ENCODE peak calls at places on chromosomes 5 and 9, in seven cellular contexts. R is prostate gland, K is astrocyte, D is left lung, Z is heart left ventricle, P is IMR-90, Q is sigmoid colon. O is an unnamed sample.

GRCh38 chr5:56270058-56270457 is 36.9 kb upstream of the ANKRD55 start:
- DNase-seq in K (no peak), Z (no peak), Q (no peak), P (no peak), R (no peak), D (no peak), O (no peak)

GRCh38 chr5:170631471-170632195 is 127.8 kb downstream of the KCNIP1 start:
- DNase-seq in Q (peak; percentile 68), D (no peak), Z (peak; percentile 35), R (no peak), K (no peak), P (no peak), O (no peak)

GRCh38 chr5:16937023-16937379 is 913 bp upstream of the MYO10 start:
- DNase-seq in R (peak; percentile 73), D (no peak), P (no peak), Q (no peak), K (no peak), Z (no peak), O (peak; percentile 66)

GRCh38 chr5:72108200-72109050 is 1.1 kb downstream of the MAP1B start:
- DNase-seq in R (peak; percentile 27), P (peak; percentile 67), D (peak; percentile 72), Z (peak; percentile 82), Q (peak; percentile 85), K (peak; percentile 58), O (peak; percentile 56)

GRCh38 chr9:82597225-82598158 is 465.4 kb downstream of the RASEF start:
- DNase-seq in P (peak; percentile 74), D (no peak), Q (no peak), R (no peak), K (peak; percentile 39), Z (no peak), O (no peak)

GRCh38 chr9:133428579-133429215 is 6.5 kb downstream of the ADAMTS13 start:
- DNase-seq in Z (no peak), K (no peak), P (no peak), R (no peak), D (no peak), Q (no peak), O (no peak)

GRCh38 chr5:8827701-8828100 is 718.2 kb downstream of the SEMA5A start:
- DNase-seq in D (no peak), P (peak; percentile 57), R (no peak), Q (no peak), Z (no peak), K (peak; percentile 41), O (no peak)

GRCh38 chr5:66742083-66742895 is 146.1 kb downstream of the MAST4 start:
- DNase-seq in R (peak; percentile 36), P (no peak), D (no peak), K (no peak), Z (peak; percentile 49), Q (no peak), O (no peak)

GRCh38 chr5:160090059-160090458 is 29.2 kb downstream of the PWWP2A start:
- DNase-seq in Q (no peak), Z (no peak), D (no peak), K (no peak), P (no peak), R (no peak), O (no peak)

GRCh38 chr5:157607371-157608161 is 32.0 kb upstream of the ADAM19 start:
- DNase-seq in D (no peak), Q (no peak), R (no peak), K (peak; percentile 74), Z (no peak), P (peak; percentile 85), O (peak; percentile 93)

GRCh38 chr9:5892456-5893133 is 1.9 kb downstream of the MLANA start:
- DNase-seq in D (no peak), Q (no peak), K (no peak), P (no peak), Z (no peak), R (no peak), O (no peak)

GRCh38 chr9:14209399-14209990 is 104.4 kb downstream of the NFIB start:
- DNase-seq in P (no peak), Z (no peak), K (no peak), R (no peak), Q (no peak), D (no peak), O (no peak)

GRCh38 chr9:81377310-81377709 is 312.0 kb downstream of the TLE1 start:
- DNase-seq in D (no peak), K (no peak), P (no peak), Q (no peak), R (no peak), Z (no peak), O (no peak)

GRCh38 chr9:81373294-81373693 is 316.1 kb downstream of the TLE1 start:
- DNase-seq in D (no peak), Q (no peak), K (no peak), Z (peak; percentile 68), P (no peak), R (no peak), O (no peak)

GRCh38 chr9:81374459-81374858 is 314.9 kb downstream of the TLE1 start:
- DNase-seq in P (no peak), Q (no peak), R (no peak), Z (no peak), K (no peak), D (no peak), O (no peak)

GRCh38 chr9:81374881-81375280 is 314.5 kb downstream of the TLE1 start:
- DNase-seq in R (no peak), K (peak; percentile 61), Q (no peak), D (no peak), Z (no peak), P (peak; percentile 40), O (no peak)

DNA sequence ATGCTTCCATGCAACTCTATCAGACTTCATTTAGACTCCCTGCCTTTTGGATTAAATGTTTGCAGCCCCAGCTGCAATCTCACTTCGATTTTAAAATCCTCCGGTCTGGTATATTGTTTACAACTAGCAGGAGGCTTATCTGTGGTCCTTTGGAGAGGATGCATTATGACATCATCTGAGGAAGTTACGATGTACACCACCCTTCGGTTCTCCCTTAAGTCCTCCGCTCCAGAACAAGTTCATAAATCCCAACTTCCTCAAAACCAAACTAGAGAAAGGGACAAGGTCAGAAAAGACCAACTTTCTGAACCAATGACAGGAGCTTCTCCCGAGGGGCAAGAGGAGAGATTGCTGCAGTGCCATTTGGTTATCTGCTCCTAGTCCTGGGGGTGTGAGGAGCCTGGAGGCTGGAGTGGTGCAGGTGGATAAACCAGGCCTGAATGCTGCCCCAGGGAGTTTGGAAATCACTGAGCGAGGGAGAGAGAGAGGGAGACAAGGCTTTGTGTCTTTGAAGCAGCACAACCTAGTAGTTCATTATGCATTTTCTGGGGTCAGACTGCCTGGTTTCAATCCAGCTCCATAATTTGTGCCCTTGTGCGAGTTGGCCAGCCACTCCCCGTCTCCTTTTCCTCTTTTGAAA is 313.8 kb downstream of the TLE1 start:
- DNase-seq in Q (no peak), R (no peak), D (no peak), Z (no peak), P (peak; percentile 21), K (no peak), O (no peak)
- TF ChIP-seq CTCF in Q (no peak), R (no peak), D (no peak), Z (no peak), P (no peak), K (no peak), O (no peak)

GRCh38 chr5:173577166-173577565 is 39.3 kb downstream of the BOD1 start:
- DNase-seq in R (no peak), K (no peak), Z (no peak), D (no peak), Q (no peak), P (no peak), O (no peak)
- H3K4me1 ChIP-seq in R (no peaks in the 10 kb centered on the region), K (no peaks in the 10 kb centered on the region), Z (peaks cover 13% of the 10 kb centered on the region), D (no peaks in the 10 kb centered on the region), Q (peaks cover 13% of the 10 kb centered on the region), P (peaks cover 4% of the 10 kb centered on the region), O (no peaks in the 10 kb centered on the region)

DNA sequence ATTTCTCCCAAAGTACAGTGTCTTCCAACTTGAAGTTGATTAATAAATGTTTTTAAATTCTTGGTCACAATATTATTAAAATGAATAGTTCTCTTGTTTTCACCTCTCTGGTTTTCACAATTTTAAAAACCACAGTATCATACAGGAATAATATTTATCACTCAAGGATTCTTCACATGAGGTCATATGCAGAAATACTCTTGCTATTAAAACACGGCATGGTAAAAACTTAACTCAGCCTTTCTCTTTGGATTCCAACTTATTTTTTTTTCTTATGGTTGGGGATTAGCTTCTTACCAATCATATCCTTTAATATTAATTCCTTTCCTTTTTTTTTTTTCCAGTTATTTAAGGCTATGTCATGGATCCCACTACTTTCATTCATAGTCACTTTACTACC is 289.4 kb downstream of the ADAMTS6 start:
- DNase-seq in P (peak; percentile 79), R (no peak), Q (no peak), D (no peak), Z (no peak), K (peak; percentile 55), O (no peak)
- H3K27ac ChIP-seq in P (no peak overlapping the region), R (no peak overlapping the region), Q (no peak overlapping the region), D (no peak overlapping the region), Z (no peak overlapping the region), K (peak overlapping the region; percentile 99), O (peak overlapping the region; percentile 83)

DNA sequence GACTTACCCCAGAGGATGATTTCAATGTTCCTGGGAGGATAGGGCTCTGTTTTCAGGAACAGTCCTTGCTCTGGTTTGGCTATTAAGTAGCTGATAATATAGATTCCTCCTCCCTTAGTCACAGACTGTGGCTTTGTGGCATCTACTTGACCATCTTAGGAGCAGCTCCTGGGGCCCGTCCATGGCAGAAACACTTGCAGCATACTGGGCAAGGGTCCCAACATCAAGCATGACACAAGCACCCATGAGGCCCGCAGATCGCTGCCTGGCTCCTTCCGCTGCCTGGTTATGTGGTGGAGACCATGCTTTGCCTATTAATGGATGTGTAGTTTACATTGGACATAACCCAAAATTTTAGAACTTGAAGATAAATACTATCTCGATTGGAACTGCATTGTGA is 170.1 kb downstream of the ICE1 start:
- DNase-seq in D (no peak), K (no peak), Z (peak; percentile 36), R (no peak), Q (no peak), P (no peak), O (no peak)
- TF ChIP-seq CTCF in D (no peak), K (no peak), Z (no peak), R (no peak), Q (no peak), P (no peak), O (no peak)

DNA sequence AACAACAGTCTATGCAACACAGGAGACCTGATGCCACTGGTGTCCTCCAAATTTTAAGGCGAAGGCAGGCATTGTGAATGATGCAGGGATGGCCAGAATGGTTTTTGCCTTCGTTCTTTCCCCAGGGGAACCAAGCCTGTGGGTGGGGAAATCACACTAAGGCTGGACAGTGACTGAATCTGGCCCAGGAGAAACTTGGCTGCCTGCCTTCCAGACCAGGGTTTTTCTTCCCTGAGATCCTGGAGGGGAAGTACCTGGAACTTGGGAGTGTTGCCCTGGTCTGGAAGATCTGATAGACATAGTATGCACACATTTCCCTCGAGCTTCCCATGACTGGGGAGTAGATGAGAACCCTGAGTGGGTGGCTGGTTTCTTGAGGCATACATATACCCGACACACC is 699 bp upstream of the IL11RA start:
- DNase-seq in R (no peak), K (peak; percentile 33), D (no peak), Z (peak; percentile 55), Q (peak; percentile 81), P (peak; percentile 54), O (no peak)
- H3K4me1 ChIP-seq in R (peaks cover 28% of the 10 kb centered on the region), K (peaks cover 39% of the 10 kb centered on the region), D (peaks cover 30% of the 10 kb centered on the region), Z (peaks cover 73% of the 10 kb centered on the region), Q (peaks cover 80% of the 10 kb centered on the region), P (peaks cover 42% of the 10 kb centered on the region), O (peaks cover 7% of the 10 kb centered on the region)

O was measured in foreskin keratinocyte.